ENCODE peak calls at places on chromosome 5, in seven cellular contexts. One of them, this sample, is unnamed.
A peak's percentile ranks its signal among the peaks of the same experiment; 100 is the strongest.

GRCh38 chr5:14420136-14420808 is 161.3 kb upstream of the OTULINL start:
- DNase-seq in NCI-H460: no peak
- DNase-seq in midbrain: no peak
- DNase-seq in stimulated activated CD8-positive, alpha-beta memory T cell treated with anti-CD3 and anti-CD28 coated beads, Interleukin-4, amount 100 ng/mL, for 48 hours: no peak
- DNase-seq in ELF-1: no peak
- DNase-seq in NCI-H1105: no peak
- DNase-seq in CD4-positive, alpha-beta memory T cell: no peak
- DNase-seq in this sample: no peak

GRCh38 chr5:149367972-149368645 is 10.3 kb downstream of the PCYOX1L start:
- DNase-seq in NCI-H460: no peak
- DNase-seq in midbrain: no peak
- DNase-seq in stimulated activated CD8-positive, alpha-beta memory T cell treated with anti-CD3 and anti-CD28 coated beads, Interleukin-4, amount 100 ng/mL, for 48 hours: no peak
- DNase-seq in ELF-1: no peak
- DNase-seq in NCI-H1105: no peak
- DNase-seq in CD4-positive, alpha-beta memory T cell: no peak
- DNase-seq in this sample: no peak

GRCh38 chr5:103035701-103036100 is 84.2 kb downstream of the GIN1 start:
- DNase-seq in NCI-H460: no peak
- DNase-seq in midbrain: no peak
- DNase-seq in stimulated activated CD8-positive, alpha-beta memory T cell treated with anti-CD3 and anti-CD28 coated beads, Interleukin-4, amount 100 ng/mL, for 48 hours: no peak
- DNase-seq in ELF-1: no peak
- DNase-seq in NCI-H1105: no peak
- DNase-seq in CD4-positive, alpha-beta memory T cell: no peak
- DNase-seq in this sample: no peak

GRCh38 chr5:176543428-176544182 is 5.5 kb upstream of the CDHR2 start:
- DNase-seq in NCI-H460: peak; percentile 43
- DNase-seq in midbrain: peak; percentile 54
- DNase-seq in stimulated activated CD8-positive, alpha-beta memory T cell treated with anti-CD3 and anti-CD28 coated beads, Interleukin-4, amount 100 ng/mL, for 48 hours: peak; percentile 82
- DNase-seq in ELF-1: peak; percentile 76
- DNase-seq in NCI-H1105: peak; percentile 41
- DNase-seq in CD4-positive, alpha-beta memory T cell: peak; percentile 78
- DNase-seq in this sample: peak; percentile 43

GRCh38 chr5:120789918-120790714 is 326.0 kb downstream of the PRR16 start:
- DNase-seq in NCI-H460: no peak
- DNase-seq in midbrain: no peak
- DNase-seq in stimulated activated CD8-positive, alpha-beta memory T cell treated with anti-CD3 and anti-CD28 coated beads, Interleukin-4, amount 100 ng/mL, for 48 hours: no peak
- DNase-seq in ELF-1: no peak
- DNase-seq in NCI-H1105: no peak
- DNase-seq in CD4-positive, alpha-beta memory T cell: no peak
- DNase-seq in this sample: no peak

GRCh38 chr5:1205255-1206180 is 4.1 kb downstream of the SLC6A19 start:
- DNase-seq in NCI-H460: no peak
- DNase-seq in midbrain: no peak
- DNase-seq in stimulated activated CD8-positive, alpha-beta memory T cell treated with anti-CD3 and anti-CD28 coated beads, Interleukin-4, amount 100 ng/mL, for 48 hours: no peak
- DNase-seq in ELF-1: no peak
- DNase-seq in NCI-H1105: no peak
- DNase-seq in CD4-positive, alpha-beta memory T cell: no peak
- DNase-seq in this sample: no peak

GRCh38 chr5:139980765-139981164 is 62.3 kb downstream of the NRG2 start:
- DNase-seq in NCI-H460: no peak
- DNase-seq in midbrain: no peak
- DNase-seq in stimulated activated CD8-positive, alpha-beta memory T cell treated with anti-CD3 and anti-CD28 coated beads, Interleukin-4, amount 100 ng/mL, for 48 hours: no peak
- DNase-seq in ELF-1: no peak
- DNase-seq in NCI-H1105: no peak
- DNase-seq in CD4-positive, alpha-beta memory T cell: no peak
- DNase-seq in this sample: no peak

GRCh38 chr5:132469380-132470372 is 20.9 kb downstream of the IRF1 start:
- DNase-seq in NCI-H460: no peak
- DNase-seq in midbrain: no peak
- DNase-seq in stimulated activated CD8-positive, alpha-beta memory T cell treated with anti-CD3 and anti-CD28 coated beads, Interleukin-4, amount 100 ng/mL, for 48 hours: peak; percentile 16
- DNase-seq in ELF-1: no peak
- DNase-seq in NCI-H1105: no peak
- DNase-seq in CD4-positive, alpha-beta memory T cell: no peak
- DNase-seq in this sample: no peak

GRCh38 chr5:25948278-25948677 is 1090.1 kb downstream of the CDH9 start:
- DNase-seq in NCI-H460: no peak
- DNase-seq in midbrain: no peak
- DNase-seq in stimulated activated CD8-positive, alpha-beta memory T cell treated with anti-CD3 and anti-CD28 coated beads, Interleukin-4, amount 100 ng/mL, for 48 hours: no peak
- DNase-seq in ELF-1: no peak
- DNase-seq in NCI-H1105: no peak
- DNase-seq in CD4-positive, alpha-beta memory T cell: no peak
- DNase-seq in this sample: no peak